ENCODE peak calls at places on chromosomes 3 and 15, in nine cellular contexts. N is tibial artery; C is cardiac muscle cell; Y is NAMALWA; P is left cardiac atrium; E is activated T-helper 1 cell treated with anti-CD3 and anti-CD28 coated beads, Interleukin-2, amount 50 U/mL, for 16 hours; V is Right ventricle myocardium superior; W is retina; T is kidney tubule cell. J is an unnamed sample.

GRCh38 chr3:123877466-123877865 is 6.7 kb downstream of the MYLK start:
- DNase-seq in N (no peak), C (no peak), Y (no peak), P (no peak), E (no peak), V (no peak), W (no peak), T (no peak), J (no peak)

GRCh38 chr3:126321490-126321889 is 35.7 kb downstream of the KLF15 start:
- DNase-seq in N (peak; percentile 20), C (no peak), Y (no peak), P (no peak), E (no peak), V (no peak), W (no peak), T (no peak), J (no peak)

GRCh38 chr15:90318591-90318990 is 33.5 kb upstream of the ZNF774 start:
- DNase-seq in N (no peak), C (no peak), Y (no peak), P (no peak), E (no peak), V (no peak), W (no peak), T (no peak), J (no peak)

GRCh38 chr15:88513195-88513594 is 33.3 kb downstream of the DET1 start:
- DNase-seq in N (no peak), C (no peak), Y (no peak), P (no peak), E (no peak), V (no peak), W (no peak), T (peak; percentile 19), J (no peak)

GRCh38 chr15:60152386-60152785 is 148.3 kb downstream of the FOXB1 start:
- DNase-seq in N (no peak), C (no peak), Y (no peak), P (no peak), E (no peak), V (no peak), W (no peak), T (no peak), J (no peak)

GRCh38 chr3:29247088-29247745 is 33.7 kb upstream of the RBMS3 start:
- DNase-seq in N (no peak), C (no peak), Y (no peak), P (no peak), E (no peak), V (no peak), W (no peak), T (no peak), J (no peak)

GRCh38 chr3:38805765-38806386 is 10.1 kb downstream of the SCN10A start:
- DNase-seq in N (no peak), C (peak; percentile 93), Y (peak; percentile 73), P (peak; percentile 29), E (no peak), V (no peak), W (peak; percentile 72), T (peak; percentile 69), J (peak; percentile 26)

GRCh38 chr15:41017051-41017735 is 63.9 kb downstream of the CHAC1 start:
- DNase-seq in N (no peak), C (no peak), Y (no peak), P (no peak), E (no peak), V (no peak), W (no peak), T (no peak), J (no peak)

GRCh38 chr3:169855514-169855913 is 14.2 kb downstream of the LRRC31 start:
- DNase-seq in N (no peak), C (no peak), Y (no peak), P (no peak), E (no peak), V (no peak), W (no peak), T (no peak), J (no peak)

GRCh38 chr15:35738370-35738769 is 192.4 kb upstream of the DPH6 start:
- DNase-seq in N (no peak), C (no peak), Y (no peak), P (no peak), E (no peak), V (no peak), W (no peak), T (peak; percentile 55), J (peak; percentile 77)

GRCh38 chr3:184050217-184050847 is 2.5 kb upstream of the HTR3C start:
- DNase-seq in N (no peak), C (no peak), Y (no peak), P (no peak), E (no peak), V (no peak), W (no peak), T (no peak), J (no peak)

GRCh38 chr3:155423526-155423925 is 130.0 kb upstream of the STRIT1 start:
- DNase-seq in N (no peak), C (no peak), Y (no peak), P (no peak), E (no peak), V (no peak), W (no peak), T (no peak), J (no peak)

GRCh38 chr15:61530769-61531168 is 301.7 kb upstream of the RORA start:
- DNase-seq in N (no peak), C (no peak), Y (no peak), P (no peak), E (no peak), V (no peak), W (no peak), T (peak; percentile 11), J (no peak)

GRCh38 chr3:75338342-75338741 is 325.8 kb upstream of the FRG2C start:
- DNase-seq in N (no peak), C (no peak), Y (no peak), P (no peak), E (no peak), V (no peak), W (no peak), T (no peak), J (no peak)

GRCh38 chr3:14175383-14176037 is 2.9 kb downstream of the XPC start:
- DNase-seq in N (no peak), C (no peak), Y (peak; percentile 55), P (no peak), E (peak; percentile 22), V (no peak), W (no peak), T (peak; percentile 13), J (no peak)

GRCh38 chr3:184808021-184808420 is 3.9 kb upstream of the VPS8 start:
- DNase-seq in N (no peak), C (peak; percentile 70), Y (peak; percentile 39), P (no peak), E (no peak), V (no peak), W (no peak), T (no peak), J (no peak)

GRCh38 chr15:78103406-78104118 is 11.2 kb downstream of the SH2D7 start:
- DNase-seq in N (no peak), C (no peak), Y (peak; percentile 29), P (no peak), E (peak; percentile 18), V (no peak), W (no peak), T (no peak), J (no peak)

GRCh38 chr3:146280859-146281258 is 30.0 kb upstream of the PLSCR4 start:
- DNase-seq in N (no peak), C (no peak), Y (no peak), P (peak; percentile 27), E (no peak), V (peak; percentile 48), W (no peak), T (no peak), J (no peak)

GRCh38 chr3:64987731-64988130 is 299.9 kb upstream of the ADAMTS9 start:
- DNase-seq in N (no peak), C (no peak), Y (no peak), P (no peak), E (no peak), V (no peak), W (no peak), T (no peak), J (no peak)

GRCh38 chr3:38620236-38620635 is 29.3 kb downstream of the SCN5A start:
- DNase-seq in N (no peak), C (no peak), Y (no peak), P (no peak), E (no peak), V (no peak), W (no peak), T (no peak), J (no peak)